ENCODE peak calls at places on chromosomes 6 and 20, in eight cellular contexts. One of them, this sample, is unnamed. For H3K4me1, the result is how much of the 10 kb centered on the place peaks cover.

GRCh38 chr6:157096522-157096921 is 226.8 kb downstream of the TMEM242 start:
- DNase-seq in uterus: no peak
- DNase-seq in IMR-90: no peak
- DNase-seq in K562: no peak
- DNase-seq in heart left ventricle: no peak
- DNase-seq in Peyer's patch: no peak
- DNase-seq in spleen: no peak
- DNase-seq in H1: no peak
- DNase-seq in this sample: no peak

GRCh38 chr6:47489995-47490394 is 12.4 kb downstream of the CD2AP start:
- DNase-seq in uterus: no peak
- DNase-seq in IMR-90: no peak
- DNase-seq in K562: no peak
- DNase-seq in heart left ventricle: no peak
- DNase-seq in Peyer's patch: no peak
- DNase-seq in spleen: no peak
- DNase-seq in H1: no peak
- DNase-seq in this sample: no peak

GRCh38 chr20:5153612-5154542 is 27.1 kb downstream of the CDS2 start:
- DNase-seq in uterus: no peak
- DNase-seq in IMR-90: peak
- DNase-seq in K562: no peak
- DNase-seq in heart left ventricle: no peak
- DNase-seq in Peyer's patch: no peak
- DNase-seq in spleen: no peak
- DNase-seq in H1: no peak
- DNase-seq in this sample: no peak

GRCh38 chr20:23205656-23206055 is 119.5 kb upstream of the CD93 start:
- DNase-seq in uterus: peak
- DNase-seq in IMR-90: peak
- DNase-seq in K562: no peak
- DNase-seq in heart left ventricle: peak
- DNase-seq in Peyer's patch: peak
- DNase-seq in spleen: no peak
- DNase-seq in H1: peak
- DNase-seq in this sample: no peak

GRCh38 chr6:159989882-159990480 is 21.1 kb downstream of the IGF2R start:
- DNase-seq in uterus: no peak
- DNase-seq in IMR-90: peak
- DNase-seq in K562: no peak
- DNase-seq in heart left ventricle: no peak
- DNase-seq in Peyer's patch: no peak
- DNase-seq in spleen: no peak
- DNase-seq in H1: no peak
- DNase-seq in this sample: no peak

GRCh38 chr6:43851204-43851855 is 81.3 kb downstream of the VEGFA start:
- DNase-seq in uterus: no peak
- DNase-seq in IMR-90: peak
- DNase-seq in K562: no peak
- DNase-seq in heart left ventricle: no peak
- DNase-seq in Peyer's patch: no peak
- DNase-seq in spleen: no peak
- DNase-seq in H1: no peak
- DNase-seq in this sample: no peak

GRCh38 chr6:149384464-149384863 is 15.6 kb upstream of the SUMO4 start:
- DNase-seq in uterus: no peak
- DNase-seq in IMR-90: no peak
- DNase-seq in K562: no peak
- DNase-seq in heart left ventricle: no peak
- DNase-seq in Peyer's patch: no peak
- DNase-seq in spleen: no peak
- DNase-seq in H1: no peak
- DNase-seq in this sample: no peak

GRCh38 chr6:27439371-27439770 is 33.5 kb downstream of the ZNF184 start:
- DNase-seq in uterus: no peak
- DNase-seq in IMR-90: no peak
- DNase-seq in K562: no peak
- DNase-seq in heart left ventricle: no peak
- DNase-seq in Peyer's patch: no peak
- DNase-seq in spleen: no peak
- DNase-seq in H1: no peak
- DNase-seq in this sample: no peak

GRCh38 chr6:133352046-133352445 is 110.9 kb downstream of the EYA4 start:
- DNase-seq in uterus: no peak
- DNase-seq in IMR-90: peak
- DNase-seq in K562: no peak
- DNase-seq in heart left ventricle: no peak
- DNase-seq in Peyer's patch: no peak
- DNase-seq in spleen: no peak
- DNase-seq in H1: no peak
- DNase-seq in this sample: no peak

GRCh38 chr6:144664947-144665346 is 379.8 kb downstream of the UTRN start:
- DNase-seq in uterus: no peak
- DNase-seq in IMR-90: no peak
- DNase-seq in K562: no peak
- DNase-seq in heart left ventricle: no peak
- DNase-seq in Peyer's patch: no peak
- DNase-seq in spleen: no peak
- DNase-seq in H1: no peak
- DNase-seq in this sample: no peak

GRCh38 chr6:153056308-153056707 is 53.8 kb upstream of the MTRF1L start:
- DNase-seq in uterus: no peak
- DNase-seq in IMR-90: no peak
- DNase-seq in K562: no peak
- DNase-seq in heart left ventricle: no peak
- DNase-seq in Peyer's patch: no peak
- DNase-seq in spleen: no peak
- DNase-seq in H1: no peak
- DNase-seq in this sample: no peak

GRCh38 chr6:29887330-29887818 is 55.0 kb upstream of the HLA-A start:
- DNase-seq in uterus: peak
- DNase-seq in IMR-90: peak
- DNase-seq in K562: no peak
- DNase-seq in heart left ventricle: peak
- DNase-seq in Peyer's patch: peak
- DNase-seq in spleen: peak
- DNase-seq in H1: peak
- DNase-seq in this sample: peak

GRCh38 chr6:87154641-87155271 is 609 bp upstream of the ZNF292 start:
- DNase-seq in uterus: no peak
- DNase-seq in IMR-90: peak
- DNase-seq in K562: peak
- DNase-seq in heart left ventricle: no peak
- DNase-seq in Peyer's patch: no peak
- DNase-seq in spleen: no peak
- DNase-seq in H1: no peak
- DNase-seq in this sample: no peak

GRCh38 chr6:2792330-2792729 is 27.1 kb downstream of the WRNIP1 start:
- DNase-seq in uterus: no peak
- DNase-seq in IMR-90: peak
- DNase-seq in K562: no peak
- DNase-seq in heart left ventricle: no peak
- DNase-seq in Peyer's patch: no peak
- DNase-seq in spleen: no peak
- DNase-seq in H1: no peak
- DNase-seq in this sample: no peak

GRCh38 chr6:42045538-42046460 is 4.5 kb upstream of the TAF8 start:
- DNase-seq in uterus: peak
- DNase-seq in IMR-90: peak
- DNase-seq in K562: no peak
- DNase-seq in heart left ventricle: peak
- DNase-seq in Peyer's patch: peak
- DNase-seq in spleen: peak
- DNase-seq in H1: peak
- DNase-seq in this sample: peak
- H3K4me1 ChIP-seq in uterus: under half
- H3K4me1 ChIP-seq in IMR-90: under half
- H3K4me1 ChIP-seq in K562: half or more
- H3K4me1 ChIP-seq in heart left ventricle: under half
- H3K4me1 ChIP-seq in Peyer's patch: half or more
- H3K4me1 ChIP-seq in spleen: half or more
- H3K4me1 ChIP-seq in H1: under half
- H3K4me1 ChIP-seq in this sample: under half

DNA sequence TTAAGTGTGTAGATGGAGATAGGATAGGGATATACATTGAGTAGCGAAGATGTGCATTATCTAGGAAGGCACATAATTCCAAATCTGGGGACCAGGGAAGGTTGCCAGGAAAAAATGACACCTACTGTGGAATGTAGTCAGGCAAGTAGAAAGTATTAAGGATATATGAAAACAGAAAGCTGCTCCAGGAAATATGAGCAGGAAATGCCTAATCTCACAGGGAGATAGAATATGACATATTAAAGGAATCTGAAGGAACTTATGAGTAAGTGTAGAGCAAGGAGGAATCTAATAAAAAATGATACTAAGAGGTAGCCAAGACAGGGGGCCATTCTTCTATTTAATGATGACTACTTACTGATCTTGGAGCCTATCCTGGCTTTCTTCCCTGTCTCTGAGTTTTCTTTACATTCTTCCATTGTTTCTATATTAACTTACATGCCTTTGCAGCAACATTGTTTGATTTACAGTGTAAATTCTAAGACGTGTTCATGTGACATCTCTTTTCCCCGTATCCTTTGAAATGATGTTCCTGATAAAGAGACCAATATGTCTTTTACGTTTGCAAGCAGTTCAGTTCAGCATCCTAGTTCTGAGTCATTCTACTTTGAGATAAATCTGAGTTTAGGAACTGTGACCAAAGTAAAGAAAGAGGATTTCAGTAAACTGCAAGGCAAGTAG is 58.5 kb downstream of the TINAG start:
- DNase-seq in uterus: no peak
- DNase-seq in IMR-90: peak
- DNase-seq in K562: no peak
- DNase-seq in heart left ventricle: no peak
- DNase-seq in Peyer's patch: no peak
- DNase-seq in spleen: no peak
- DNase-seq in H1: no peak
- DNase-seq in this sample: no peak
- H3K27ac ChIP-seq in uterus: no peak
- H3K27ac ChIP-seq in IMR-90: no peak
- H3K27ac ChIP-seq in K562: no peak
- H3K27ac ChIP-seq in heart left ventricle: no peak
- H3K27ac ChIP-seq in Peyer's patch: no peak
- H3K27ac ChIP-seq in spleen: no peak
- H3K27ac ChIP-seq in H1: no peak
- H3K27ac ChIP-seq in this sample: no peak

DNA sequence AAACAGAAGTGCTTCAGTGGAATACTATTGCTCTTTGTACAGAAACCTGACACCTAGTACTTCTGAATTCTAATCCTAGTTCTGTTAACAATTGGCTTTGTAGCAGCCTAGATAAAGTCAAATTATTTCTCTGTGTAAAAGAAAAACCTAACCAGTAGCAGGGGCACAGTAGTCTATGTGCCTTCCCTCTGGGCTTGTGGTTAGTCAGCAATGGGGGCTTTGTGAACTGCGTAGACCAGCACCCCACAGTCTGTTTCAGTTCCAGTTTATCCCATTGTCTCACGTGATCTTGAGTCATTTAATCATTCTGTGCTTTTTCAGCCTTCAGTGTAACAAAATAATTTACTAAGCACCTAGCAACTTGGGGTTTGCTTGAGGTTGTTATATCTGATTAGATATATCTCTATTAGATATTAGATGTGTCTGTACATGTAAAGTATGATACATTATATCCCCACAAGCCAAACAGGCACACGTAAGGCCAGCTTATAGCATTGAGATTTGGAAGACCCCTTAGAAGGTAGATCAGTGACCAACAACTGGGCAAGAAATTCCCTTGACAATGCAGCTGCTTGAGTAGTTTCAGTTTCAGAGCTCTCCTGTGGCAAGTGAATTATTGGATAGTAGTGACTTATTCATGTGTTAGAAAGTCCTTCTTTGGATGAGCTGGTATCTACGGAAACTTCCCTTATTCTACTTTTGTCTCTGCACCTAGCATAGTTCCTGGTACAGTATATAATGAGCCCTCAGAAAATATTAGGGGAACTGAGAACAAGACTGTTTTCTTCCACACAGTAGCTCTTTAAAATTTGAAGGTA is 27.9 kb upstream of the CCR6 start:
- DNase-seq in uterus: no peak
- DNase-seq in IMR-90: no peak
- DNase-seq in K562: no peak
- DNase-seq in heart left ventricle: no peak
- DNase-seq in Peyer's patch: peak
- DNase-seq in spleen: no peak
- DNase-seq in H1: no peak
- DNase-seq in this sample: no peak
- TF ChIP-seq POLR2A in uterus: no peak
- TF ChIP-seq POLR2A in IMR-90: no peak
- TF ChIP-seq POLR2A in K562: no peak
- TF ChIP-seq POLR2A in heart left ventricle: no peak
- TF ChIP-seq POLR2A in Peyer's patch: no peak
- TF ChIP-seq POLR2A in spleen: no peak
- TF ChIP-seq POLR2A in H1: no peak
- TF ChIP-seq POLR2A in this sample: no peak

GRCh38 chr20:57399587-57400261 is 8.5 kb downstream of the RBM38 start:
- DNase-seq in uterus: no peak
- DNase-seq in IMR-90: peak
- DNase-seq in K562: no peak
- DNase-seq in heart left ventricle: peak
- DNase-seq in Peyer's patch: no peak
- DNase-seq in spleen: peak
- DNase-seq in H1: no peak
- DNase-seq in this sample: peak
- H3K4me1 ChIP-seq in uterus: under half
- H3K4me1 ChIP-seq in IMR-90: under half
- H3K4me1 ChIP-seq in K562: under half
- H3K4me1 ChIP-seq in heart left ventricle: half or more
- H3K4me1 ChIP-seq in Peyer's patch: under half
- H3K4me1 ChIP-seq in spleen: half or more
- H3K4me1 ChIP-seq in H1: under half
- H3K4me1 ChIP-seq in this sample: under half